ENCODE peak calls at places on chromosomes 5 and 9, in six cellular contexts. One of them, this sample, is unnamed.

GRCh38 chr5:72859127-72859526 is 42.7 kb downstream of the TNPO1 start:
- DNase-seq in right lobe of liver: no peak
- DNase-seq in upper lobe of right lung: no peak
- DNase-seq in stimulated activated effector memory CD8-positive, alpha-beta T cell treated with anti-CD3 and anti-CD28 coated beads, Interleukin-12 subunit alpha, Interleukin-12 subunit beta, amount 100 ng/mL, for 72 hours: no peak
- DNase-seq in effector memory CD8-positive, alpha-beta T cell: no peak
- DNase-seq in NCI-H446 treated with DMSO at 0.1 percent for 48 hours: no peak
- DNase-seq in this sample: no peak

GRCh38 chr5:108054349-108054748 is 327.5 kb downstream of the FBXL17 start:
- DNase-seq in right lobe of liver: no peak
- DNase-seq in upper lobe of right lung: no peak
- DNase-seq in stimulated activated effector memory CD8-positive, alpha-beta T cell treated with anti-CD3 and anti-CD28 coated beads, Interleukin-12 subunit alpha, Interleukin-12 subunit beta, amount 100 ng/mL, for 72 hours: no peak
- DNase-seq in effector memory CD8-positive, alpha-beta T cell: no peak
- DNase-seq in NCI-H446 treated with DMSO at 0.1 percent for 48 hours: no peak
- DNase-seq in this sample: no peak

GRCh38 chr9:99341686-99342085 is 119.6 kb downstream of the SEC61B start:
- DNase-seq in right lobe of liver: no peak
- DNase-seq in upper lobe of right lung: no peak
- DNase-seq in stimulated activated effector memory CD8-positive, alpha-beta T cell treated with anti-CD3 and anti-CD28 coated beads, Interleukin-12 subunit alpha, Interleukin-12 subunit beta, amount 100 ng/mL, for 72 hours: no peak
- DNase-seq in effector memory CD8-positive, alpha-beta T cell: no peak
- DNase-seq in NCI-H446 treated with DMSO at 0.1 percent for 48 hours: no peak
- DNase-seq in this sample: no peak

GRCh38 chr5:130337179-130337888 is 433.1 kb downstream of the CHSY3 start:
- DNase-seq in right lobe of liver: no peak
- DNase-seq in upper lobe of right lung: no peak
- DNase-seq in stimulated activated effector memory CD8-positive, alpha-beta T cell treated with anti-CD3 and anti-CD28 coated beads, Interleukin-12 subunit alpha, Interleukin-12 subunit beta, amount 100 ng/mL, for 72 hours: no peak
- DNase-seq in effector memory CD8-positive, alpha-beta T cell: no peak
- DNase-seq in NCI-H446 treated with DMSO at 0.1 percent for 48 hours: no peak
- DNase-seq in this sample: no peak

GRCh38 chr9:75299324-75299723 is 211.0 kb downstream of the OSTF1 start:
- DNase-seq in right lobe of liver: no peak
- DNase-seq in upper lobe of right lung: no peak
- DNase-seq in stimulated activated effector memory CD8-positive, alpha-beta T cell treated with anti-CD3 and anti-CD28 coated beads, Interleukin-12 subunit alpha, Interleukin-12 subunit beta, amount 100 ng/mL, for 72 hours: no peak
- DNase-seq in effector memory CD8-positive, alpha-beta T cell: no peak
- DNase-seq in NCI-H446 treated with DMSO at 0.1 percent for 48 hours: no peak
- DNase-seq in this sample: no peak

GRCh38 chr5:75648712-75649111 is 37.5 kb downstream of the ANKDD1B start:
- DNase-seq in right lobe of liver: no peak
- DNase-seq in upper lobe of right lung: no peak
- DNase-seq in stimulated activated effector memory CD8-positive, alpha-beta T cell treated with anti-CD3 and anti-CD28 coated beads, Interleukin-12 subunit alpha, Interleukin-12 subunit beta, amount 100 ng/mL, for 72 hours: no peak
- DNase-seq in effector memory CD8-positive, alpha-beta T cell: no peak
- DNase-seq in NCI-H446 treated with DMSO at 0.1 percent for 48 hours: no peak
- DNase-seq in this sample: no peak

GRCh38 chr9:133495327-133496293 is 16.7 kb upstream of the SLC2A6 start:
- DNase-seq in right lobe of liver: no peak
- DNase-seq in upper lobe of right lung: no peak
- DNase-seq in stimulated activated effector memory CD8-positive, alpha-beta T cell treated with anti-CD3 and anti-CD28 coated beads, Interleukin-12 subunit alpha, Interleukin-12 subunit beta, amount 100 ng/mL, for 72 hours: no peak
- DNase-seq in effector memory CD8-positive, alpha-beta T cell: no peak
- DNase-seq in NCI-H446 treated with DMSO at 0.1 percent for 48 hours: no peak
- DNase-seq in this sample: no peak

GRCh38 chr9:115035872-115036612 is 81.9 kb downstream of the TNC start:
- DNase-seq in right lobe of liver: no peak
- DNase-seq in upper lobe of right lung: no peak
- DNase-seq in stimulated activated effector memory CD8-positive, alpha-beta T cell treated with anti-CD3 and anti-CD28 coated beads, Interleukin-12 subunit alpha, Interleukin-12 subunit beta, amount 100 ng/mL, for 72 hours: peak; percentile 79
- DNase-seq in effector memory CD8-positive, alpha-beta T cell: no peak
- DNase-seq in NCI-H446 treated with DMSO at 0.1 percent for 48 hours: no peak
- DNase-seq in this sample: no peak

GRCh38 chr9:34036625-34037024 is 12.1 kb downstream of the UBAP2 start:
- DNase-seq in right lobe of liver: no peak
- DNase-seq in upper lobe of right lung: no peak
- DNase-seq in stimulated activated effector memory CD8-positive, alpha-beta T cell treated with anti-CD3 and anti-CD28 coated beads, Interleukin-12 subunit alpha, Interleukin-12 subunit beta, amount 100 ng/mL, for 72 hours: no peak
- DNase-seq in effector memory CD8-positive, alpha-beta T cell: no peak
- DNase-seq in NCI-H446 treated with DMSO at 0.1 percent for 48 hours: no peak
- DNase-seq in this sample: no peak

GRCh38 chr9:93095205-93096130 is 549 bp upstream of the CARD19 start:
- DNase-seq in right lobe of liver: peak; percentile 100
- DNase-seq in upper lobe of right lung: peak; percentile 100
- DNase-seq in stimulated activated effector memory CD8-positive, alpha-beta T cell treated with anti-CD3 and anti-CD28 coated beads, Interleukin-12 subunit alpha, Interleukin-12 subunit beta, amount 100 ng/mL, for 72 hours: peak; percentile 100
- DNase-seq in effector memory CD8-positive, alpha-beta T cell: peak; percentile 100
- DNase-seq in NCI-H446 treated with DMSO at 0.1 percent for 48 hours: peak; percentile 90
- DNase-seq in this sample: peak; percentile 100

GRCh38 chr5:160075073-160075472 is 44.2 kb downstream of the PWWP2A start:
- DNase-seq in right lobe of liver: no peak
- DNase-seq in upper lobe of right lung: no peak
- DNase-seq in stimulated activated effector memory CD8-positive, alpha-beta T cell treated with anti-CD3 and anti-CD28 coated beads, Interleukin-12 subunit alpha, Interleukin-12 subunit beta, amount 100 ng/mL, for 72 hours: no peak
- DNase-seq in effector memory CD8-positive, alpha-beta T cell: no peak
- DNase-seq in NCI-H446 treated with DMSO at 0.1 percent for 48 hours: no peak
- DNase-seq in this sample: no peak

GRCh38 chr5:11110128-11110527 is 349.1 kb upstream of the DAP start:
- DNase-seq in right lobe of liver: no peak
- DNase-seq in upper lobe of right lung: no peak
- DNase-seq in stimulated activated effector memory CD8-positive, alpha-beta T cell treated with anti-CD3 and anti-CD28 coated beads, Interleukin-12 subunit alpha, Interleukin-12 subunit beta, amount 100 ng/mL, for 72 hours: no peak
- DNase-seq in effector memory CD8-positive, alpha-beta T cell: no peak
- DNase-seq in NCI-H446 treated with DMSO at 0.1 percent for 48 hours: no peak
- DNase-seq in this sample: no peak

GRCh38 chr5:65262094-65262493 is 219.6 kb downstream of the ADAMTS6 start:
- DNase-seq in right lobe of liver: no peak
- DNase-seq in upper lobe of right lung: no peak
- DNase-seq in stimulated activated effector memory CD8-positive, alpha-beta T cell treated with anti-CD3 and anti-CD28 coated beads, Interleukin-12 subunit alpha, Interleukin-12 subunit beta, amount 100 ng/mL, for 72 hours: no peak
- DNase-seq in effector memory CD8-positive, alpha-beta T cell: no peak
- DNase-seq in NCI-H446 treated with DMSO at 0.1 percent for 48 hours: no peak
- DNase-seq in this sample: no peak

GRCh38 chr9:127187231-127187956 is 65.0 kb upstream of the ANGPTL2 start:
- DNase-seq in right lobe of liver: no peak
- DNase-seq in upper lobe of right lung: peak; percentile 32
- DNase-seq in stimulated activated effector memory CD8-positive, alpha-beta T cell treated with anti-CD3 and anti-CD28 coated beads, Interleukin-12 subunit alpha, Interleukin-12 subunit beta, amount 100 ng/mL, for 72 hours: no peak
- DNase-seq in effector memory CD8-positive, alpha-beta T cell: no peak
- DNase-seq in NCI-H446 treated with DMSO at 0.1 percent for 48 hours: no peak
- DNase-seq in this sample: no peak

GRCh38 chr9:131206495-131206894 is 69.8 kb downstream of the FAM78A start:
- DNase-seq in right lobe of liver: no peak
- DNase-seq in upper lobe of right lung: no peak
- DNase-seq in stimulated activated effector memory CD8-positive, alpha-beta T cell treated with anti-CD3 and anti-CD28 coated beads, Interleukin-12 subunit alpha, Interleukin-12 subunit beta, amount 100 ng/mL, for 72 hours: no peak
- DNase-seq in effector memory CD8-positive, alpha-beta T cell: no peak
- DNase-seq in NCI-H446 treated with DMSO at 0.1 percent for 48 hours: no peak
- DNase-seq in this sample: no peak

GRCh38 chr5:123487298-123487697 is 24.7 kb upstream of the CSNK1G3 start:
- DNase-seq in right lobe of liver: peak; percentile 18
- DNase-seq in upper lobe of right lung: no peak
- DNase-seq in stimulated activated effector memory CD8-positive, alpha-beta T cell treated with anti-CD3 and anti-CD28 coated beads, Interleukin-12 subunit alpha, Interleukin-12 subunit beta, amount 100 ng/mL, for 72 hours: no peak
- DNase-seq in effector memory CD8-positive, alpha-beta T cell: no peak
- DNase-seq in NCI-H446 treated with DMSO at 0.1 percent for 48 hours: no peak
- DNase-seq in this sample: no peak

GRCh38 chr9:132487351-132487791 is 77.4 kb downstream of the CFAP77 start:
- DNase-seq in right lobe of liver: no peak
- DNase-seq in upper lobe of right lung: no peak
- DNase-seq in stimulated activated effector memory CD8-positive, alpha-beta T cell treated with anti-CD3 and anti-CD28 coated beads, Interleukin-12 subunit alpha, Interleukin-12 subunit beta, amount 100 ng/mL, for 72 hours: no peak
- DNase-seq in effector memory CD8-positive, alpha-beta T cell: peak; percentile 28
- DNase-seq in NCI-H446 treated with DMSO at 0.1 percent for 48 hours: no peak
- DNase-seq in this sample: no peak

GRCh38 chr9:95724253-95724991 is 151.1 kb upstream of the ERCC6L2 start:
- DNase-seq in right lobe of liver: no peak
- DNase-seq in upper lobe of right lung: no peak
- DNase-seq in stimulated activated effector memory CD8-positive, alpha-beta T cell treated with anti-CD3 and anti-CD28 coated beads, Interleukin-12 subunit alpha, Interleukin-12 subunit beta, amount 100 ng/mL, for 72 hours: peak; percentile 72
- DNase-seq in effector memory CD8-positive, alpha-beta T cell: peak; percentile 55
- DNase-seq in NCI-H446 treated with DMSO at 0.1 percent for 48 hours: no peak
- DNase-seq in this sample: peak; percentile 35

GRCh38 chr5:170254056-170254455 is 21.3 kb downstream of the C5orf58 start:
- DNase-seq in right lobe of liver: no peak
- DNase-seq in upper lobe of right lung: no peak
- DNase-seq in stimulated activated effector memory CD8-positive, alpha-beta T cell treated with anti-CD3 and anti-CD28 coated beads, Interleukin-12 subunit alpha, Interleukin-12 subunit beta, amount 100 ng/mL, for 72 hours: no peak
- DNase-seq in effector memory CD8-positive, alpha-beta T cell: peak; percentile 69
- DNase-seq in NCI-H446 treated with DMSO at 0.1 percent for 48 hours: no peak
- DNase-seq in this sample: peak; percentile 73

GRCh38 chr9:124254261-124254682 is 3.5 kb upstream of the NEK6 start:
- DNase-seq in right lobe of liver: no peak
- DNase-seq in upper lobe of right lung: no peak
- DNase-seq in stimulated activated effector memory CD8-positive, alpha-beta T cell treated with anti-CD3 and anti-CD28 coated beads, Interleukin-12 subunit alpha, Interleukin-12 subunit beta, amount 100 ng/mL, for 72 hours: peak; percentile 76
- DNase-seq in effector memory CD8-positive, alpha-beta T cell: no peak
- DNase-seq in NCI-H446 treated with DMSO at 0.1 percent for 48 hours: no peak
- DNase-seq in this sample: no peak

GRCh38 chr5:43232943-43233833 is 41.2 kb downstream of the NIM1K start:
- DNase-seq in right lobe of liver: no peak
- DNase-seq in upper lobe of right lung: peak; percentile 66
- DNase-seq in stimulated activated effector memory CD8-positive, alpha-beta T cell treated with anti-CD3 and anti-CD28 coated beads, Interleukin-12 subunit alpha, Interleukin-12 subunit beta, amount 100 ng/mL, for 72 hours: no peak
- DNase-seq in effector memory CD8-positive, alpha-beta T cell: no peak
- DNase-seq in NCI-H446 treated with DMSO at 0.1 percent for 48 hours: peak; percentile 84
- DNase-seq in this sample: no peak

GRCh38 chr5:180286-180918 is 10.9 kb upstream of the LRRC14B start:
- DNase-seq in right lobe of liver: no peak
- DNase-seq in upper lobe of right lung: no peak
- DNase-seq in stimulated activated effector memory CD8-positive, alpha-beta T cell treated with anti-CD3 and anti-CD28 coated beads, Interleukin-12 subunit alpha, Interleukin-12 subunit beta, amount 100 ng/mL, for 72 hours: no peak
- DNase-seq in effector memory CD8-positive, alpha-beta T cell: no peak
- DNase-seq in NCI-H446 treated with DMSO at 0.1 percent for 48 hours: no peak
- DNase-seq in this sample: no peak

GRCh38 chr5:171776747-171777419 is 8.7 kb upstream of the SMIM23 start:
- DNase-seq in right lobe of liver: no peak
- DNase-seq in upper lobe of right lung: no peak
- DNase-seq in stimulated activated effector memory CD8-positive, alpha-beta T cell treated with anti-CD3 and anti-CD28 coated beads, Interleukin-12 subunit alpha, Interleukin-12 subunit beta, amount 100 ng/mL, for 72 hours: no peak
- DNase-seq in effector memory CD8-positive, alpha-beta T cell: no peak
- DNase-seq in NCI-H446 treated with DMSO at 0.1 percent for 48 hours: no peak
- DNase-seq in this sample: no peak

GRCh38 chr5:195401-196160 is 4.3 kb downstream of the LRRC14B start:
- DNase-seq in right lobe of liver: no peak
- DNase-seq in upper lobe of right lung: peak; percentile 49
- DNase-seq in stimulated activated effector memory CD8-positive, alpha-beta T cell treated with anti-CD3 and anti-CD28 coated beads, Interleukin-12 subunit alpha, Interleukin-12 subunit beta, amount 100 ng/mL, for 72 hours: no peak
- DNase-seq in effector memory CD8-positive, alpha-beta T cell: no peak
- DNase-seq in NCI-H446 treated with DMSO at 0.1 percent for 48 hours: no peak
- DNase-seq in this sample: no peak

GRCh38 chr9:28056466-28056865 is 483.2 kb upstream of the C9orf72 start:
- DNase-seq in right lobe of liver: no peak
- DNase-seq in upper lobe of right lung: no peak
- DNase-seq in stimulated activated effector memory CD8-positive, alpha-beta T cell treated with anti-CD3 and anti-CD28 coated beads, Interleukin-12 subunit alpha, Interleukin-12 subunit beta, amount 100 ng/mL, for 72 hours: no peak
- DNase-seq in effector memory CD8-positive, alpha-beta T cell: no peak
- DNase-seq in NCI-H446 treated with DMSO at 0.1 percent for 48 hours: no peak
- DNase-seq in this sample: no peak

GRCh38 chr5:13217636-13218035 is 726.9 kb downstream of the DNAH5 start:
- DNase-seq in right lobe of liver: no peak
- DNase-seq in upper lobe of right lung: no peak
- DNase-seq in stimulated activated effector memory CD8-positive, alpha-beta T cell treated with anti-CD3 and anti-CD28 coated beads, Interleukin-12 subunit alpha, Interleukin-12 subunit beta, amount 100 ng/mL, for 72 hours: no peak
- DNase-seq in effector memory CD8-positive, alpha-beta T cell: no peak
- DNase-seq in NCI-H446 treated with DMSO at 0.1 percent for 48 hours: no peak
- DNase-seq in this sample: no peak

GRCh38 chr5:131538177-131538593 is 96.8 kb downstream of the RAPGEF6 start:
- DNase-seq in right lobe of liver: no peak
- DNase-seq in upper lobe of right lung: no peak
- DNase-seq in stimulated activated effector memory CD8-positive, alpha-beta T cell treated with anti-CD3 and anti-CD28 coated beads, Interleukin-12 subunit alpha, Interleukin-12 subunit beta, amount 100 ng/mL, for 72 hours: peak; percentile 56
- DNase-seq in effector memory CD8-positive, alpha-beta T cell: no peak
- DNase-seq in NCI-H446 treated with DMSO at 0.1 percent for 48 hours: no peak
- DNase-seq in this sample: no peak

GRCh38 chr5:17196024-17196423 is 21.4 kb upstream of the BASP1 start:
- DNase-seq in right lobe of liver: no peak
- DNase-seq in upper lobe of right lung: no peak
- DNase-seq in stimulated activated effector memory CD8-positive, alpha-beta T cell treated with anti-CD3 and anti-CD28 coated beads, Interleukin-12 subunit alpha, Interleukin-12 subunit beta, amount 100 ng/mL, for 72 hours: no peak
- DNase-seq in effector memory CD8-positive, alpha-beta T cell: no peak
- DNase-seq in NCI-H446 treated with DMSO at 0.1 percent for 48 hours: no peak
- DNase-seq in this sample: no peak

GRCh38 chr5:180074462-180074861 is 2.9 kb upstream of the RNF130 start:
- DNase-seq in right lobe of liver: no peak
- DNase-seq in upper lobe of right lung: no peak
- DNase-seq in stimulated activated effector memory CD8-positive, alpha-beta T cell treated with anti-CD3 and anti-CD28 coated beads, Interleukin-12 subunit alpha, Interleukin-12 subunit beta, amount 100 ng/mL, for 72 hours: no peak
- DNase-seq in effector memory CD8-positive, alpha-beta T cell: no peak
- DNase-seq in NCI-H446 treated with DMSO at 0.1 percent for 48 hours: no peak
- DNase-seq in this sample: no peak

GRCh38 chr9:1978941-1979340 is 36.2 kb upstream of the SMARCA2 start:
- DNase-seq in right lobe of liver: peak; percentile 77
- DNase-seq in upper lobe of right lung: no peak
- DNase-seq in stimulated activated effector memory CD8-positive, alpha-beta T cell treated with anti-CD3 and anti-CD28 coated beads, Interleukin-12 subunit alpha, Interleukin-12 subunit beta, amount 100 ng/mL, for 72 hours: no peak
- DNase-seq in effector memory CD8-positive, alpha-beta T cell: no peak
- DNase-seq in NCI-H446 treated with DMSO at 0.1 percent for 48 hours: peak; percentile 71
- DNase-seq in this sample: no peak

GRCh38 chr5:31866166-31866565 is 227.2 kb downstream of the PDZD2 start:
- DNase-seq in right lobe of liver: no peak
- DNase-seq in upper lobe of right lung: no peak
- DNase-seq in stimulated activated effector memory CD8-positive, alpha-beta T cell treated with anti-CD3 and anti-CD28 coated beads, Interleukin-12 subunit alpha, Interleukin-12 subunit beta, amount 100 ng/mL, for 72 hours: no peak
- DNase-seq in effector memory CD8-positive, alpha-beta T cell: no peak
- DNase-seq in NCI-H446 treated with DMSO at 0.1 percent for 48 hours: no peak
- DNase-seq in this sample: no peak

GRCh38 chr5:68379275-68380026 is 163.9 kb downstream of the PIK3R1 start:
- DNase-seq in right lobe of liver: no peak
- DNase-seq in upper lobe of right lung: no peak
- DNase-seq in stimulated activated effector memory CD8-positive, alpha-beta T cell treated with anti-CD3 and anti-CD28 coated beads, Interleukin-12 subunit alpha, Interleukin-12 subunit beta, amount 100 ng/mL, for 72 hours: no peak
- DNase-seq in effector memory CD8-positive, alpha-beta T cell: no peak
- DNase-seq in NCI-H446 treated with DMSO at 0.1 percent for 48 hours: no peak
- DNase-seq in this sample: no peak

GRCh38 chr5:56323505-56323904 is 90.4 kb upstream of the ANKRD55 start:
- DNase-seq in right lobe of liver: peak; percentile 25
- DNase-seq in upper lobe of right lung: no peak
- DNase-seq in stimulated activated effector memory CD8-positive, alpha-beta T cell treated with anti-CD3 and anti-CD28 coated beads, Interleukin-12 subunit alpha, Interleukin-12 subunit beta, amount 100 ng/mL, for 72 hours: no peak
- DNase-seq in effector memory CD8-positive, alpha-beta T cell: no peak
- DNase-seq in NCI-H446 treated with DMSO at 0.1 percent for 48 hours: no peak
- DNase-seq in this sample: no peak

GRCh38 chr5:135310328-135310989 is 88.6 kb downstream of the MACROH2A1 start:
- DNase-seq in right lobe of liver: peak; percentile 79
- DNase-seq in upper lobe of right lung: no peak
- DNase-seq in stimulated activated effector memory CD8-positive, alpha-beta T cell treated with anti-CD3 and anti-CD28 coated beads, Interleukin-12 subunit alpha, Interleukin-12 subunit beta, amount 100 ng/mL, for 72 hours: no peak
- DNase-seq in effector memory CD8-positive, alpha-beta T cell: no peak
- DNase-seq in NCI-H446 treated with DMSO at 0.1 percent for 48 hours: no peak
- DNase-seq in this sample: no peak

This sample was measured in NK-92 treated with Interleukin-12 subunit alpha and Interleukin-12 subunit beta, amount 100 ng/mL, for 24 hours.